ENCODE peak calls at places on chromosomes 12 and 14, in eight cellular contexts. U is stimulated activated CD4-positive, alpha-beta T cell treated with anti-CD3 and anti-CD28 coated beads, Interleukin-4, amount 100 ng/mL, for 48 hours; K is epithelial cell of esophagus; L is cardiac muscle cell; P is fibroblast of the conjunctiva; W is MCF 10A; R is smooth muscle cell of the brain vasculature; Q is frontal cortex. C is an unnamed sample.
A peak's percentile ranks its signal among the peaks of the same experiment; 100 is the strongest.

GRCh38 chr12:1054103-1054838 is 63.2 kb downstream of the ERC1 start:
- DNase-seq in U (no peak), K (no peak), L (peak; percentile 16), P (no peak), W (no peak), R (no peak), Q (no peak), C (no peak)

GRCh38 chr12:124437121-124437520 is 130.3 kb downstream of the NCOR2 start:
- DNase-seq in U (no peak), K (no peak), L (no peak), P (no peak), W (no peak), R (no peak), Q (no peak), C (no peak)

GRCh38 chr12:21828779-21829178 is 54.3 kb upstream of the KCNJ8 start:
- DNase-seq in U (no peak), K (no peak), L (peak; percentile 28), P (peak; percentile 27), W (no peak), R (no peak), Q (no peak), C (no peak)

GRCh38 chr12:26700430-26700829 is 132.6 kb downstream of the ITPR2 start:
- DNase-seq in U (no peak), K (no peak), L (no peak), P (no peak), W (no peak), R (no peak), Q (no peak), C (no peak)

GRCh38 chr12:64781374-64782029 is 22.3 kb upstream of the GNS start:
- DNase-seq in U (no peak), K (no peak), L (no peak), P (no peak), W (peak; percentile 51), R (no peak), Q (no peak), C (no peak)

GRCh38 chr12:80681-81190 is 14.2 kb downstream of the IQSEC3 start:
- DNase-seq in U (no peak), K (no peak), L (no peak), P (no peak), W (no peak), R (no peak), Q (no peak), C (no peak)

GRCh38 chr12:31485570-31485969 is 105.4 kb downstream of the DENND5B start:
- DNase-seq in U (no peak), K (no peak), L (no peak), P (no peak), W (no peak), R (no peak), Q (no peak), C (no peak)

GRCh38 chr14:41505491-41505890 is 101.2 kb upstream of the LRFN5 start:
- DNase-seq in U (no peak), K (no peak), L (no peak), P (no peak), W (no peak), R (no peak), Q (no peak), C (no peak)

GRCh38 chr14:91416744-91417133 is 881 bp downstream of the CCDC88C start:
- DNase-seq in U (no peak), K (no peak), L (no peak), P (no peak), W (peak; percentile 20), R (no peak), Q (no peak), C (peak; percentile 44)

GRCh38 chr14:91245029-91245428 is 525 bp upstream of the GPR68 start:
- DNase-seq in U (peak; percentile 52), K (no peak), L (no peak), P (no peak), W (no peak), R (no peak), Q (no peak), C (peak; percentile 64)

GRCh38 chr12:70604662-70605061 is 32.6 kb downstream of the PTPRB start:
- DNase-seq in U (no peak), K (no peak), L (no peak), P (no peak), W (no peak), R (no peak), Q (no peak), C (no peak)

GRCh38 chr14:100900837-100901390 is 2.6 kb downstream of the RTL1 start:
- DNase-seq in U (no peak), K (peak; percentile 33), L (peak; percentile 27), P (peak; percentile 6), W (peak; percentile 35), R (no peak), Q (no peak), C (peak; percentile 28)

GRCh38 chr12:125310461-125310860 is 245.2 kb downstream of the AACS start:
- DNase-seq in U (no peak), K (no peak), L (no peak), P (no peak), W (no peak), R (no peak), Q (no peak), C (no peak)

GRCh38 chr12:124428136-124428791 is 133.4 kb downstream of the RFLNA start:
- DNase-seq in U (no peak), K (no peak), L (peak; percentile 56), P (peak; percentile 45), W (no peak), R (no peak), Q (no peak), C (no peak)

GRCh38 chr12:81231574-81232368 is 153.9 kb downstream of the ACSS3 start:
- DNase-seq in U (no peak), K (no peak), L (no peak), P (no peak), W (no peak), R (no peak), Q (no peak), C (no peak)

GRCh38 chr12:8698132-8698829 is 490 bp downstream of the RIMKLB start:
- DNase-seq in U (peak; percentile 31), K (peak; percentile 47), L (peak; percentile 46), P (no peak), W (peak; percentile 25), R (no peak), Q (no peak), C (peak; percentile 37)

GRCh38 chr14:94621358-94622134 is 9.4 kb downstream of the SERPINA3 start:
- DNase-seq in U (no peak), K (no peak), L (no peak), P (no peak), W (no peak), R (no peak), Q (no peak), C (no peak)

GRCh38 chr14:64464695-64465094 is 604 bp upstream of the AKAP5 start:
- DNase-seq in U (no peak), K (no peak), L (no peak), P (no peak), W (peak; percentile 3), R (no peak), Q (no peak), C (no peak)

GRCh38 chr12:113862570-113863454 is 103.3 kb downstream of the RBM19 start:
- DNase-seq in U (no peak), K (peak; percentile 30), L (peak; percentile 88), P (peak; percentile 49), W (no peak), R (peak; percentile 24), Q (no peak), C (peak; percentile 29)